ENCODE peak calls at places on chromosomes 3 and 15, in eight cellular contexts. N, Z, A, D, P, H, R and Y are unnamed samples.

GRCh38 chr3:39449796-39450195 is 17.7 kb upstream of the MOBP start:
- DNase-seq in N (no peak), Z (no peak), A (no peak), D (no peak), P (no peak), H (no peak), R (no peak), Y (no peak)

GRCh38 chr3:7504886-7505775 is 644.2 kb downstream of the GRM7 start:
- DNase-seq in N (peak), Z (peak), A (no peak), D (no peak), P (no peak), H (no peak), R (no peak), Y (no peak)

GRCh38 chr15:48395532-48396011 is 64.3 kb downstream of the DUT start:
- DNase-seq in N (peak), Z (peak), A (no peak), D (no peak), P (peak), H (no peak), R (no peak), Y (no peak)

GRCh38 chr15:27576576-27576975 is 522.5 kb downstream of the OCA2 start:
- DNase-seq in N (no peak), Z (no peak), A (no peak), D (no peak), P (no peak), H (no peak), R (no peak), Y (no peak)

GRCh38 chr3:72887723-72888545 is at the start of gene GXYLT2:
- DNase-seq in N (peak), Z (peak), A (peak), D (no peak), P (peak), H (peak), R (no peak), Y (no peak)

GRCh38 chr3:63908776-63909175 is 3.4 kb downstream of the SCAANT1 start:
- DNase-seq in N (no peak), Z (no peak), A (no peak), D (no peak), P (no peak), H (no peak), R (no peak), Y (no peak)

GRCh38 chr15:45657769-45658545 is 23.1 kb downstream of the SQOR start:
- DNase-seq in N (no peak), Z (no peak), A (no peak), D (no peak), P (no peak), H (no peak), R (no peak), Y (no peak)

GRCh38 chr15:90334304-90334731 is 17.8 kb upstream of the ZNF774 start:
- DNase-seq in N (no peak), Z (no peak), A (peak), D (no peak), P (no peak), H (no peak), R (no peak), Y (no peak)

GRCh38 chr15:57692709-57693108 is 13.8 kb upstream of the POLR2M start:
- DNase-seq in N (no peak), Z (peak), A (no peak), D (no peak), P (no peak), H (no peak), R (no peak), Y (no peak)

GRCh38 chr3:193743702-193744047 is 150.7 kb downstream of the OPA1 start:
- DNase-seq in N (no peak), Z (no peak), A (no peak), D (no peak), P (no peak), H (no peak), R (no peak), Y (no peak)

GRCh38 chr3:73601031-73601430 is 23.7 kb downstream of the PDZRN3 start:
- DNase-seq in N (no peak), Z (no peak), A (no peak), D (no peak), P (no peak), H (no peak), R (no peak), Y (no peak)

GRCh38 chr15:78209646-78210348 is 24.6 kb downstream of the ACSBG1 start:
- DNase-seq in N (peak), Z (no peak), A (peak), D (no peak), P (no peak), H (no peak), R (no peak), Y (no peak)

GRCh38 chr3:170572665-170573253 is 13.1 kb downstream of the SLC7A14 start:
- DNase-seq in N (no peak), Z (peak), A (no peak), D (no peak), P (no peak), H (no peak), R (no peak), Y (no peak)

GRCh38 chr3:99678023-99678422 is 39.6 kb downstream of the COL8A1 start:
- DNase-seq in N (peak), Z (peak), A (no peak), D (no peak), P (no peak), H (no peak), R (no peak), Y (no peak)

GRCh38 chr3:88142094-88142624 is 7.6 kb upstream of the C3orf38 start:
- DNase-seq in N (no peak), Z (peak), A (no peak), D (no peak), P (no peak), H (no peak), R (no peak), Y (no peak)

GRCh38 chr3:50205719-50206276 is 727 bp downstream of the SLC38A3 start:
- DNase-seq in N (no peak), Z (no peak), A (peak), D (no peak), P (no peak), H (no peak), R (no peak), Y (no peak)

GRCh38 chr3:16055606-16056209 is 118.8 kb upstream of the GALNT15 start:
- DNase-seq in N (no peak), Z (peak), A (no peak), D (no peak), P (no peak), H (no peak), R (no peak), Y (no peak)

GRCh38 chr15:74432271-74432967 is 1.3 kb downstream of the SEMA7A start:
- DNase-seq in N (no peak), Z (no peak), A (no peak), D (no peak), P (no peak), H (no peak), R (no peak), Y (no peak)

GRCh38 chr3:129534428-129535027 is 6.1 kb downstream of the RHO start:
- DNase-seq in N (no peak), Z (no peak), A (no peak), D (no peak), P (no peak), H (no peak), R (no peak), Y (no peak)

GRCh38 chr3:100709840-100710235 is 544 bp downstream of the TFG start:
- DNase-seq in N (peak), Z (peak), A (peak), D (no peak), P (peak), H (peak), R (peak), Y (peak)

GRCh38 chr3:174547801-174548200 is 311.3 kb upstream of the NAALADL2 start:
- DNase-seq in N (no peak), Z (peak), A (no peak), D (no peak), P (no peak), H (no peak), R (no peak), Y (no peak)

GRCh38 chr3:97720417-97720816 is 44.1 kb upstream of the ARL6 start:
- DNase-seq in N (no peak), Z (peak), A (peak), D (no peak), P (no peak), H (no peak), R (no peak), Y (no peak)

GRCh38 chr3:2166552-2166951 is 67.9 kb downstream of the CNTN4 start:
- DNase-seq in N (no peak), Z (no peak), A (peak), D (no peak), P (no peak), H (no peak), R (no peak), Y (no peak)

GRCh38 chr15:48940508-48940907 is 23.2 kb downstream of the SHC4 start:
- DNase-seq in N (no peak), Z (peak), A (no peak), D (no peak), P (no peak), H (no peak), R (peak), Y (peak)